ENCODE peak calls at places on chromosomes 13 and 19, in eight cellular contexts. One of them, this sample, is unnamed. For H3K4me1, the result is how much of the 10 kb centered on the place peaks cover.

GRCh38 chr13:29676535-29676934 is 81.0 kb upstream of the SLC7A1 start:
- DNase-seq in MM.1S: no peak
- DNase-seq in CD8-positive, alpha-beta T cell: no peak
- DNase-seq in mammary epithelial cell: peak
- DNase-seq in heart right ventricle: no peak
- DNase-seq in ovary: no peak
- DNase-seq in A549: no peak
- DNase-seq in tibial artery: no peak
- DNase-seq in this sample: no peak

GRCh38 chr13:110448230-110448629 is 113.3 kb downstream of the RAB20 start:
- DNase-seq in MM.1S: no peak
- DNase-seq in CD8-positive, alpha-beta T cell: no peak
- DNase-seq in mammary epithelial cell: peak
- DNase-seq in heart right ventricle: no peak
- DNase-seq in ovary: no peak
- DNase-seq in A549: no peak
- DNase-seq in tibial artery: peak
- DNase-seq in this sample: peak

GRCh38 chr13:113231306-113232207 is 22.1 kb downstream of the CUL4A start:
- DNase-seq in MM.1S: no peak
- DNase-seq in CD8-positive, alpha-beta T cell: no peak
- DNase-seq in mammary epithelial cell: no peak
- DNase-seq in heart right ventricle: no peak
- DNase-seq in ovary: no peak
- DNase-seq in A549: no peak
- DNase-seq in tibial artery: no peak
- DNase-seq in this sample: no peak

GRCh38 chr19:47070756-47071155 is 22.3 kb upstream of the TMEM160 start:
- DNase-seq in MM.1S: no peak
- DNase-seq in CD8-positive, alpha-beta T cell: no peak
- DNase-seq in mammary epithelial cell: no peak
- DNase-seq in heart right ventricle: no peak
- DNase-seq in ovary: no peak
- DNase-seq in A549: no peak
- DNase-seq in tibial artery: no peak
- DNase-seq in this sample: no peak

GRCh38 chr19:54916822-54917221 is 10.9 kb downstream of the NCR1 start:
- DNase-seq in MM.1S: no peak
- DNase-seq in CD8-positive, alpha-beta T cell: no peak
- DNase-seq in mammary epithelial cell: no peak
- DNase-seq in heart right ventricle: no peak
- DNase-seq in ovary: no peak
- DNase-seq in A549: no peak
- DNase-seq in tibial artery: no peak
- DNase-seq in this sample: no peak

GRCh38 chr13:95641291-95641811 is 3.2 kb downstream of the DZIP1 start:
- DNase-seq in MM.1S: no peak
- DNase-seq in CD8-positive, alpha-beta T cell: no peak
- DNase-seq in mammary epithelial cell: no peak
- DNase-seq in heart right ventricle: peak
- DNase-seq in ovary: peak
- DNase-seq in A549: no peak
- DNase-seq in tibial artery: no peak
- DNase-seq in this sample: no peak

GRCh38 chr19:46471778-46472543 is 598 bp upstream of the PNMA8A start:
- DNase-seq in MM.1S: no peak
- DNase-seq in CD8-positive, alpha-beta T cell: no peak
- DNase-seq in mammary epithelial cell: no peak
- DNase-seq in heart right ventricle: no peak
- DNase-seq in ovary: no peak
- DNase-seq in A549: no peak
- DNase-seq in tibial artery: peak
- DNase-seq in this sample: no peak

GRCh38 chr13:76921516-76921915 is 26.8 kb upstream of the ACOD1 start:
- DNase-seq in MM.1S: no peak
- DNase-seq in CD8-positive, alpha-beta T cell: no peak
- DNase-seq in mammary epithelial cell: peak
- DNase-seq in heart right ventricle: no peak
- DNase-seq in ovary: no peak
- DNase-seq in A549: no peak
- DNase-seq in tibial artery: no peak
- DNase-seq in this sample: no peak

GRCh38 chr13:66443926-66444325 is 786.2 kb downstream of the PCDH9 start:
- DNase-seq in MM.1S: no peak
- DNase-seq in CD8-positive, alpha-beta T cell: no peak
- DNase-seq in mammary epithelial cell: no peak
- DNase-seq in heart right ventricle: no peak
- DNase-seq in ovary: no peak
- DNase-seq in A549: no peak
- DNase-seq in tibial artery: no peak
- DNase-seq in this sample: no peak

GRCh38 chr13:34164585-34164984 is 346.6 kb downstream of the RFC3 start:
- DNase-seq in MM.1S: no peak
- DNase-seq in CD8-positive, alpha-beta T cell: no peak
- DNase-seq in mammary epithelial cell: peak
- DNase-seq in heart right ventricle: no peak
- DNase-seq in ovary: no peak
- DNase-seq in A549: no peak
- DNase-seq in tibial artery: no peak
- DNase-seq in this sample: no peak

GRCh38 chr19:14768001-14768400 is 10.4 kb downstream of the ADGRE2 start:
- DNase-seq in MM.1S: no peak
- DNase-seq in CD8-positive, alpha-beta T cell: no peak
- DNase-seq in mammary epithelial cell: no peak
- DNase-seq in heart right ventricle: no peak
- DNase-seq in ovary: no peak
- DNase-seq in A549: no peak
- DNase-seq in tibial artery: no peak
- DNase-seq in this sample: no peak

GRCh38 chr13:34035178-34035577 is 217.2 kb downstream of the RFC3 start:
- DNase-seq in MM.1S: no peak
- DNase-seq in CD8-positive, alpha-beta T cell: no peak
- DNase-seq in mammary epithelial cell: no peak
- DNase-seq in heart right ventricle: no peak
- DNase-seq in ovary: no peak
- DNase-seq in A549: no peak
- DNase-seq in tibial artery: no peak
- DNase-seq in this sample: no peak

DNA sequence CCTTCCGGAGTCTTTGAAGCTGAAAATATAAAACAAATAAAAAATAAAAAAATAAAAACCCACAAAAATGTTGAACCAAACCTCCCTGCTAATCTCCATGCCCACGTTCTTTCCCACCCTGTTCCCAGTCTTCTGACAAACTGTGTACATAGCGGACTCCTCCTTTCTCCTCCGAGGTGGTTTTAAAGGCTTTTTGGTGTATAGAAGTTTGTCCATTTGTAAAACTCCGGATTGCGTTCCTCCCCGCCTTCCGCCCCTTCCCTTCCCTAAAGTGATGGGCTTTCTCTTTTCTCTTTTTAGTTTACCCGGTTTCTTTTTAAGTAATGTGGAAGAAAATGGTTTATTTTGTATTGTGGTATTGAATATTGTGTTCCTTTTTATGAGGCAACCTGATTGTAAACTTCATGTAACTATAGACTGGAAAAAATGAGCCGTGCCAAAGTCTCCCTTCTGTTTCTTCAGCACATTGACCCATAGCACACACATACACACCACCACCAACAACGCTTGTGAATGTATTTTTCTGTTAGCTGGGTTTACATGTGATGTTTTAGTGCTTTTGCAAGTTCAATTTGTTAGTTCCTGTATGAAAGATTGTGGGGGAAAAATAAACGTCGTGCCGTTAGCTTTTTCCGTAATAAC is 4.4 kb downstream of the ZIC2 start:
- DNase-seq in MM.1S: no peak
- DNase-seq in CD8-positive, alpha-beta T cell: no peak
- DNase-seq in mammary epithelial cell: no peak
- DNase-seq in heart right ventricle: no peak
- DNase-seq in ovary: no peak
- DNase-seq in A549: no peak
- DNase-seq in tibial artery: no peak
- DNase-seq in this sample: no peak
- H3K4me1 ChIP-seq in MM.1S: under half
- H3K4me1 ChIP-seq in CD8-positive, alpha-beta T cell: under half
- H3K4me1 ChIP-seq in mammary epithelial cell: under half
- H3K4me1 ChIP-seq in heart right ventricle: under half
- H3K4me1 ChIP-seq in ovary: under half
- H3K4me1 ChIP-seq in A549: under half
- H3K4me1 ChIP-seq in tibial artery: under half
- H3K4me1 ChIP-seq in this sample: under half

GRCh38 chr19:1070931-1071791 is 4.2 kb downstream of the ARHGAP45 start:
- DNase-seq in MM.1S: no peak
- DNase-seq in CD8-positive, alpha-beta T cell: no peak
- DNase-seq in mammary epithelial cell: no peak
- DNase-seq in heart right ventricle: no peak
- DNase-seq in ovary: no peak
- DNase-seq in A549: no peak
- DNase-seq in tibial artery: no peak
- DNase-seq in this sample: no peak

GRCh38 chr19:1070576-1070930 is 3.6 kb downstream of the ARHGAP45 start:
- DNase-seq in MM.1S: no peak
- DNase-seq in CD8-positive, alpha-beta T cell: no peak
- DNase-seq in mammary epithelial cell: no peak
- DNase-seq in heart right ventricle: no peak
- DNase-seq in ovary: no peak
- DNase-seq in A549: no peak
- DNase-seq in tibial artery: no peak
- DNase-seq in this sample: no peak

GRCh38 chr19:1067341-1068103 is 555 bp downstream of the ARHGAP45 start:
- DNase-seq in MM.1S: no peak
- DNase-seq in CD8-positive, alpha-beta T cell: peak
- DNase-seq in mammary epithelial cell: no peak
- DNase-seq in heart right ventricle: no peak
- DNase-seq in ovary: no peak
- DNase-seq in A549: no peak
- DNase-seq in tibial artery: no peak
- DNase-seq in this sample: no peak

GRCh38 chr19:1068111-1069001 is 1.4 kb downstream of the ARHGAP45 start:
- DNase-seq in MM.1S: peak
- DNase-seq in CD8-positive, alpha-beta T cell: peak
- DNase-seq in mammary epithelial cell: no peak
- DNase-seq in heart right ventricle: peak
- DNase-seq in ovary: no peak
- DNase-seq in A549: no peak
- DNase-seq in tibial artery: no peak
- DNase-seq in this sample: no peak

DNA sequence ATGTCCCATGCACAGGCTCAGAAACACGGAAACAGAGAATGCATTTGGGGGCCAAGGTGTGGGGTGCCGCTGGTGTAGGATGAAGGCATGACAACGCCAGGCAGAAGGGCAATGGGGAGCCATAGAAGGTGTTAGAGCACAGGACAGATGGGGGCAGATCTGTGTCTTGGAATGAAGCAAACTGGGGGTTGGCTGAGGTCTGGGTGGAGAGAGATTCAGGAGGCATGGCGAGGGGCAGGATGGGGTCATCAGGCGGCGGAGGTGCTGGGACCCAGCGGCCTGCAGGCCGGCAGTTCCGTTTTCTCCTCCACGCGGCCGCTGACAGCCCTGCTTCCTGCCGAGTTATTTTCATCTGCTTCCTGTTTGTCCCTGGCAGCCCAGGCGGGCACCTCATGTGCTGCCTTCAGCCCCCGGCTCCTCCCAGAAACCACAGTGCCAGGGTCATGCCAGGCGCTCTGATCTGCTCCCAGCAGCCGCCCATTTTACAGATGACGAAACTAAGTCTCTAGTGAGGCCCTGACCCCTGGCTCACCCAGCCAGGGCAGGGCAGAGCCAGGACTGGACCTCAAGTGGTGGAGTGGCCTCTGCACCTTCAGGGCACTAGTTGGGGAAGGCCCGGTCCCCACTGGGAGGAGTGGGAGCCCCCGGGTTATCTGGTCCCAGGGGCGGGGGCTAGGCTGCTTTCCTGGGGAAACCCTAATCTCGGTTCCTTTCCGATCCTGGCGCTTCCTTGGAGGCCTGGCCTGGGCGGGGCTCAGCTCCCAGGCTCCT is 2.2 kb downstream of the ARHGAP45 start:
- DNase-seq in MM.1S: peak
- DNase-seq in CD8-positive, alpha-beta T cell: peak
- DNase-seq in mammary epithelial cell: no peak
- DNase-seq in heart right ventricle: peak
- DNase-seq in ovary: no peak
- DNase-seq in A549: no peak
- DNase-seq in tibial artery: peak
- DNase-seq in this sample: no peak
- H3K4me1 ChIP-seq in MM.1S: under half
- H3K4me1 ChIP-seq in CD8-positive, alpha-beta T cell: half or more
- H3K4me1 ChIP-seq in mammary epithelial cell: under half
- H3K4me1 ChIP-seq in heart right ventricle: half or more
- H3K4me1 ChIP-seq in ovary: under half
- H3K4me1 ChIP-seq in A549: under half
- H3K4me1 ChIP-seq in tibial artery: half or more
- H3K4me1 ChIP-seq in this sample: under half

GRCh38 chr13:36358352-36358751 is 12.2 kb upstream of the SPART start:
- DNase-seq in MM.1S: no peak
- DNase-seq in CD8-positive, alpha-beta T cell: no peak
- DNase-seq in mammary epithelial cell: no peak
- DNase-seq in heart right ventricle: no peak
- DNase-seq in ovary: no peak
- DNase-seq in A549: no peak
- DNase-seq in tibial artery: no peak
- DNase-seq in this sample: no peak
- H3K4me1 ChIP-seq in MM.1S: under half
- H3K4me1 ChIP-seq in CD8-positive, alpha-beta T cell: under half
- H3K4me1 ChIP-seq in mammary epithelial cell: under half
- H3K4me1 ChIP-seq in heart right ventricle: under half
- H3K4me1 ChIP-seq in ovary: under half
- H3K4me1 ChIP-seq in A549: under half
- H3K4me1 ChIP-seq in tibial artery: under half
- H3K4me1 ChIP-seq in this sample: under half

GRCh38 chr13:26978081-26978860 is 193.3 kb downstream of the USP12 start:
- DNase-seq in MM.1S: no peak
- DNase-seq in CD8-positive, alpha-beta T cell: no peak
- DNase-seq in mammary epithelial cell: no peak
- DNase-seq in heart right ventricle: no peak
- DNase-seq in ovary: no peak
- DNase-seq in A549: no peak
- DNase-seq in tibial artery: no peak
- DNase-seq in this sample: peak

GRCh38 chr13:26980099-26981031 is 191.2 kb downstream of the USP12 start:
- DNase-seq in MM.1S: no peak
- DNase-seq in CD8-positive, alpha-beta T cell: no peak
- DNase-seq in mammary epithelial cell: no peak
- DNase-seq in heart right ventricle: no peak
- DNase-seq in ovary: no peak
- DNase-seq in A549: no peak
- DNase-seq in tibial artery: no peak
- DNase-seq in this sample: no peak

GRCh38 chr13:26977541-26977940 is 194.1 kb downstream of the USP12 start:
- DNase-seq in MM.1S: no peak
- DNase-seq in CD8-positive, alpha-beta T cell: no peak
- DNase-seq in mammary epithelial cell: no peak
- DNase-seq in heart right ventricle: no peak
- DNase-seq in ovary: no peak
- DNase-seq in A549: no peak
- DNase-seq in tibial artery: no peak
- DNase-seq in this sample: no peak

GRCh38 chr13:26976336-26976735 is 195.3 kb downstream of the USP12 start:
- DNase-seq in MM.1S: no peak
- DNase-seq in CD8-positive, alpha-beta T cell: no peak
- DNase-seq in mammary epithelial cell: no peak
- DNase-seq in heart right ventricle: no peak
- DNase-seq in ovary: no peak
- DNase-seq in A549: no peak
- DNase-seq in tibial artery: no peak
- DNase-seq in this sample: no peak

GRCh38 chr13:26979334-26979733 is 192.3 kb downstream of the USP12 start:
- DNase-seq in MM.1S: no peak
- DNase-seq in CD8-positive, alpha-beta T cell: no peak
- DNase-seq in mammary epithelial cell: no peak
- DNase-seq in heart right ventricle: no peak
- DNase-seq in ovary: no peak
- DNase-seq in A549: no peak
- DNase-seq in tibial artery: no peak
- DNase-seq in this sample: no peak
- H3K4me1 ChIP-seq in MM.1S: under half
- H3K4me1 ChIP-seq in CD8-positive, alpha-beta T cell: under half
- H3K4me1 ChIP-seq in mammary epithelial cell: under half
- H3K4me1 ChIP-seq in heart right ventricle: under half
- H3K4me1 ChIP-seq in ovary: under half
- H3K4me1 ChIP-seq in A549: under half
- H3K4me1 ChIP-seq in tibial artery: under half
- H3K4me1 ChIP-seq in this sample: half or more

This sample was measured in Caco-2.